ENCODE peak calls at places on chromosomes 1 and 21, in four cellular contexts. T is suprapubic skin; K is CD4-positive, alpha-beta T cell; Q is tibial artery. R is an unnamed sample.

GRCh38 chr21:39180429-39181019 is 2.7 kb downstream of the PSMG1 start:
- DNase-seq in Q (no peak), K (no peak), T (no peak), R (no peak)

GRCh38 chr1:199353906-199354305 is 673.6 kb upstream of the NR5A2 start:
- DNase-seq in K (no peak), Q (no peak), T (no peak), R (peak)

GRCh38 chr1:21631944-21632887 is 36.9 kb downstream of the RAP1GAP start:
- DNase-seq in Q (no peak), K (no peak), T (no peak), R (peak)

GRCh38 chr1:11880181-11880575 is 21.4 kb upstream of the NPPB start:
- DNase-seq in Q (no peak), K (no peak), T (no peak), R (no peak)

GRCh38 chr1:6646499-6647148 is 22.0 kb downstream of the THAP3 start:
- DNase-seq in Q (no peak), K (peak), T (no peak), R (peak)

GRCh38 chr1:192066202-192066601 is 92.1 kb upstream of the RGS18 start:
- DNase-seq in T (no peak), K (no peak), Q (no peak), R (no peak)

GRCh38 chr1:37865348-37866119 is 6.1 kb upstream of the MTF1 start:
- DNase-seq in K (no peak), Q (no peak), T (no peak), R (peak)

GRCh38 chr21:34223376-34223775 is 140.4 kb upstream of the KCNE2 start:
- DNase-seq in T (no peak), Q (no peak), K (no peak), R (no peak)

GRCh38 chr1:11428789-11429188 is 50.2 kb upstream of the DISP3 start:
- DNase-seq in Q (no peak), T (no peak), K (no peak), R (no peak)

GRCh38 chr1:84422909-84423308 is 24.6 kb downstream of the DNASE2B start:
- DNase-seq in Q (no peak), K (no peak), T (no peak), R (no peak)

GRCh38 chr1:244050835-244051444 is at the start of gene ZBTB18:
- DNase-seq in T (no peak), Q (no peak), K (no peak), R (peak)

GRCh38 chr1:29682918-29683314 is 446.6 kb downstream of the PTPRU start:
- DNase-seq in K (no peak), T (peak), Q (no peak), R (peak)

GRCh38 chr1:226186124-226187018 is at the start of gene ACBD3:
- DNase-seq in K (peak), T (peak), Q (peak), R (peak)
- TF ChIP-seq CTCF in K (no peak), T (no peak), Q (peak), R (peak)

DNA sequence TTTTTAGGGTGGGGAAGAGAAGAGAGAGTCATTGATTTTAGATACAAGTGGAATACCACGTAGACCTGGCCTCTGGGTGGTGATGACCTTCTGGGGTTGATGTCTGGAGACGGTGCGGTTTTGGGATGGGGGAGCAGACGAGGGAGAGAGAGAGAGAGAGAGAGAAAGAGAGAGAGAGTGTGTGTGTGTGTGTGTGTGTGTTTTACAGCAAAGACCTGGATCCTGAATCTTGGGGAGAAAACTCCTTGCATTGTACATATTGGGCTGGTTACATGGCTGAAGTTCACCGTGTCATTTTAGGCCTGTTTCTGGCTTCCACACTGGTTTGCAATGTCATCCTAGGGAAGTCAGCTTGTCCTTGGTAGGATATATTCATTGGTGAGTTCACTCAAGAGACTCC is 89.0 kb downstream of the GALNT2 start:
- DNase-seq in Q (no peak), T (no peak), K (no peak), R (no peak)
- TF ChIP-seq CTCF in Q (no peak), T (no peak), K (no peak), R (no peak)

GRCh38 chr1:161079436-161080110 is 9.8 kb downstream of the NECTIN4 start:
- DNase-seq in K (no peak), T (no peak), Q (no peak), R (no peak)
- TF ChIP-seq CTCF in K (no peak), T (no peak), Q (no peak), R (no peak)

DNA sequence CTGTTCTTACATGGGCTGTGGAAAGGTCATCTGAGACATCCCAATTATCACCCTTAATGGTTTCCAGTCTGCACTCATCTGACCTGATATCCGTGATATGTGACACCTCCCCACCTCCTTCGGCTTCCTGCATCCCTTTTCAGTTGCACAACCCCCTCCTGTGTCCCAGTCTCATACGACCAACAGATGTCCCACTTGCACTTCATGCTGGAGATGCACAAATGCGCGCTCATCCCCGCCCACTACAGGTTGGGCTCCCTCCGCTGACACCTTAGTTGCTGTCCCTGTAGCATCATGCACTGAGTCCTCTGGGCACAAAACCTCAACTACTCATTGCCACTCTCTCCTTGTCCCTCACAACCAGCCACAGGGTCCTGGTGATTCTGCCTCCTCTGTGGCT is 94.4 kb downstream of the MIS18A start:
- DNase-seq in T (no peak), Q (no peak), K (no peak), R (no peak)
- TF ChIP-seq CTCF in T (no peak), Q (no peak), K (no peak), R (no peak)

GRCh38 chr1:211829343-211830054 is 1.1 kb downstream of the LPGAT1 start:
- DNase-seq in K (no peak), Q (peak), T (no peak), R (peak)
- TF ChIP-seq CTCF in K (no peak), Q (no peak), T (no peak), R (no peak)

GRCh38 chr1:63870152-63870551 is 96.3 kb downstream of the ROR1 start:
- DNase-seq in T (no peak), Q (no peak), K (no peak), R (no peak)
- TF ChIP-seq CTCF in T (no peak), Q (no peak), K (no peak), R (no peak)

GRCh38 chr1:23796466-23797271 is 3.9 kb downstream of the GALE start:
- DNase-seq in Q (no peak), T (no peak), K (no peak), R (no peak)
- TF ChIP-seq CTCF in Q (no peak), T (no peak), K (no peak), R (no peak)

DNA sequence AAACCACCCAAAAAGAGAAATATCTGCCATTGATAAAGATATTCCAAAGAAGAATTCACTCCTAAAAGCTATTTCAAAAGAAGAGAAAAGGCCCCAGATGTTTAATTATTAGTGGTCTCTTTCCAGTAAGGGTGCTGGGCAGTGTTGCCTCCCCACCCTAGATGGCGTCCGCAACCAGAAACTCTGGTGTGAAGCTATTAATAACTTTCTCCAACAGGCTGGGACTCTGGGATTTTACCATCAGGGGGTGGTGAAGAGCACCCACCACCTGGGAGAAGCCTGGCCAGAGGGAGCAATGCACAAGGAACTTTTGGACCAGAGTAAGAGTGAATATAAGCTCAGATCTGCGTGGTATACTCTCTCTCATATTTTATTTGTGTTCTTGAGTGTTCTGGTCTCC is 115.4 kb upstream of the TIAM1 start:
- DNase-seq in Q (no peak), K (no peak), T (no peak), R (no peak)
- TF ChIP-seq CTCF in Q (no peak), K (no peak), T (no peak), R (no peak)

GRCh38 chr21:30829659-30830058 is at the start of gene KRTAP7-1:
- DNase-seq in Q (no peak), T (no peak), K (no peak), R (no peak)

DNA sequence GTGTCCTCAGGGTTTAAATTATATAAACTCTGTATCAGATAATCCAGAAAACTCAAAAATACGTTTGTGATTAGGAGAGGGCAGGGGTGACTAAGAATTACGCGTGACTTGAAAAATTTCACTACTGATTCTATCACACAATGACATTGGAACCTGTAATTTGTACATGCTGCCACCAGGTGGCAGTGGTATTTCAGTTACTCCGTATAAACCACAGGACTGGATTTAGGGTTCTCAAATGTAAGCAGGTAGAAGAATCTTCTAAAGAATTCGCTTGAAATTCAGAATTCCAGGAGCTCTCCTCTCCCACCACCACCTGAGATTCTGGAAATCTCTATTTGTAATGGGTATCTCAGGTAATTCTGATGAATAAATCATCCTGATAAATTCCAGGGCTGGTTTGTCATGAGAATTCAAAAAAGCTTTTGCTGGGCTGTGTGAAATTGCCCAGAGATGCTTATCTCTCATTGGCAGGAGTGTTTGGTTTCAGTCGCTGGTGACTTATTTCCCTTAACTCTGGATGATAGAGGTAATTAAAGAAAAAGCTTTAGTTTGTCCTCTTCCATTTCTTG is 1.7 kb upstream of the KRTAP7-1 start:
- DNase-seq in K (no peak), Q (no peak), T (no peak), R (no peak)
- TF ChIP-seq CTCF in K (peak), Q (no peak), T (no peak), R (peak)

DNA sequence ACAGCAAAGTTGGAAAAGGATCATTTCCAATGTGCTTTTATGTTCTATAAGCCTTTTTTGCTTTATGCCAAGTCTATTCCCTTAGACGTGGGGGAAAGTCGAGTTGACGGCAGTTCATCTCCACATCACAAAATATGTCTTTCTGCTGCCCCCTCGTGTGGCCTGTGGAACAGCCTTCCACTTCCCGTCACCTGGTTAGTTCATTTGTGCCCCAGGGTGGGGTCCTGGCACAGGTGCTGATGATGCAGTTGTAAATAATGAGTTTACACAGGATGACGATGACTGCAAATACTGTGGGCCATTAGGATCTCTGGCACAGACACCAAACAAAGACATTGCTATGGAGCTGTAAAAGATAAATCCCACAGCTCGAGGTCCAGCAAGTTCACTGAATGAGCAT is 10.0 kb upstream of the OTUD3 start:
- DNase-seq in K (no peak), T (no peak), Q (no peak), R (no peak)
- TF ChIP-seq CTCF in K (no peak), T (no peak), Q (no peak), R (no peak)

R was measured in fibroblast of the aortic adventitia.